ENCODE peak calls at places on chromosome 13, in eight cellular contexts. K is breast epithelium; F is bronchial epithelial cell; N is neural progenitor cell; R is AG04450; B is body of pancreas; G is CD4-positive, alpha-beta memory T cell; T is cardiac muscle cell. O is an unnamed sample. For H3K27me3, the result is how much of the 10 kb centered on the place peaks cover.

GRCh38 chr13:34334984-34335661 is 517.2 kb downstream of the RFC3 start:
- DNase-seq in N (no peak), R (no peak), G (no peak), F (no peak), B (no peak), T (no peak), K (no peak), O (no peak)

GRCh38 chr13:78978381-78978998 is 319.5 kb upstream of the OBI1 start:
- DNase-seq in F (peak), R (peak), N (peak), T (peak), G (peak), B (peak), K (no peak), O (peak)

GRCh38 chr13:42548731-42549554 is 25.0 kb upstream of the TNFSF11 start:
- DNase-seq in K (no peak), T (no peak), R (no peak), N (no peak), F (no peak), G (no peak), B (no peak), O (peak)

GRCh38 chr13:24271611-24272451 is 37.5 kb upstream of the C1QTNF9 start:
- DNase-seq in G (peak), B (peak), T (no peak), K (peak), N (peak), F (peak), R (peak), O (peak)

GRCh38 chr13:97130201-97130600 is 91.9 kb upstream of the MBNL2 start:
- DNase-seq in B (no peak), N (no peak), T (no peak), R (no peak), K (no peak), F (no peak), G (no peak), O (no peak)

GRCh38 chr13:79735228-79735627 is 254.3 kb downstream of the NDFIP2 start:
- DNase-seq in B (no peak), F (no peak), R (no peak), K (no peak), T (no peak), G (no peak), N (no peak), O (no peak)

GRCh38 chr13:110341445-110342247 is 34.6 kb downstream of the COL4A2 start:
- DNase-seq in B (no peak), R (no peak), K (no peak), F (peak), T (peak), N (no peak), G (no peak), O (no peak)

GRCh38 chr13:90683711-90684131 is 663.8 kb upstream of the MIR17HG start:
- DNase-seq in B (no peak), T (no peak), R (no peak), G (no peak), F (no peak), K (no peak), N (no peak), O (no peak)

GRCh38 chr13:36815069-36815468 is 4.0 kb upstream of the RFXAP start:
- DNase-seq in R (no peak), N (no peak), K (no peak), B (no peak), F (peak), T (no peak), G (peak), O (peak)

GRCh38 chr13:51643882-51644281 is 59.6 kb downstream of the WDFY2 start:
- DNase-seq in T (no peak), K (no peak), R (peak), F (peak), B (no peak), G (no peak), N (no peak), O (no peak)

GRCh38 chr13:34076319-34076718 is 258.4 kb downstream of the RFC3 start:
- DNase-seq in G (no peak), B (no peak), R (no peak), K (no peak), F (no peak), T (no peak), N (no peak), O (no peak)

GRCh38 chr13:109941221-109941620 is 154.8 kb upstream of the IRS2 start:
- DNase-seq in R (no peak), B (no peak), K (no peak), G (no peak), T (no peak), F (peak), N (no peak), O (no peak)

GRCh38 chr13:28707629-28708427 is 10.9 kb downstream of the SLC46A3 start:
- DNase-seq in F (peak), G (no peak), B (no peak), R (peak), T (no peak), N (no peak), K (no peak), O (peak)

GRCh38 chr13:92572190-92572589 is 654.4 kb upstream of the GPC6 start:
- DNase-seq in N (peak), B (no peak), G (no peak), K (no peak), T (no peak), R (no peak), F (no peak), O (no peak)

GRCh38 chr13:99657848-99658265 is 156.6 kb downstream of the TM9SF2 start:
- DNase-seq in F (no peak), N (peak), T (peak), B (no peak), G (no peak), R (no peak), K (no peak), O (peak)

GRCh38 chr13:20667857-20668256 is 35.6 kb upstream of the IL17D start:
- DNase-seq in N (no peak), R (no peak), T (peak), G (no peak), K (no peak), F (no peak), B (no peak), O (peak)

GRCh38 chr13:75432045-75432444 is 49.9 kb downstream of the TBC1D4 start:
- DNase-seq in K (no peak), G (no peak), F (no peak), R (no peak), B (no peak), N (no peak), T (no peak), O (no peak)

GRCh38 chr13:80337706-80338105 is 3.2 kb downstream of the SPRY2 start:
- DNase-seq in F (peak), T (no peak), R (no peak), G (no peak), N (no peak), K (no peak), B (no peak), O (peak)

GRCh38 chr13:112954488-112955270 is 14.3 kb upstream of the MCF2L start:
- DNase-seq in T (no peak), G (no peak), K (no peak), R (no peak), B (no peak), F (no peak), N (no peak), O (no peak)

GRCh38 chr13:112951674-112952371 is 17.2 kb upstream of the MCF2L start:
- DNase-seq in K (no peak), T (no peak), B (peak), N (no peak), G (no peak), F (no peak), R (no peak), O (no peak)

GRCh38 chr13:112953591-112954487 is 15.2 kb upstream of the MCF2L start:
- DNase-seq in R (no peak), K (no peak), G (no peak), T (no peak), B (no peak), N (no peak), F (no peak), O (no peak)

GRCh38 chr13:112955271-112955937 is 13.6 kb upstream of the MCF2L start:
- DNase-seq in T (no peak), R (no peak), F (no peak), B (no peak), G (no peak), K (no peak), N (no peak), O (no peak)

DNA sequence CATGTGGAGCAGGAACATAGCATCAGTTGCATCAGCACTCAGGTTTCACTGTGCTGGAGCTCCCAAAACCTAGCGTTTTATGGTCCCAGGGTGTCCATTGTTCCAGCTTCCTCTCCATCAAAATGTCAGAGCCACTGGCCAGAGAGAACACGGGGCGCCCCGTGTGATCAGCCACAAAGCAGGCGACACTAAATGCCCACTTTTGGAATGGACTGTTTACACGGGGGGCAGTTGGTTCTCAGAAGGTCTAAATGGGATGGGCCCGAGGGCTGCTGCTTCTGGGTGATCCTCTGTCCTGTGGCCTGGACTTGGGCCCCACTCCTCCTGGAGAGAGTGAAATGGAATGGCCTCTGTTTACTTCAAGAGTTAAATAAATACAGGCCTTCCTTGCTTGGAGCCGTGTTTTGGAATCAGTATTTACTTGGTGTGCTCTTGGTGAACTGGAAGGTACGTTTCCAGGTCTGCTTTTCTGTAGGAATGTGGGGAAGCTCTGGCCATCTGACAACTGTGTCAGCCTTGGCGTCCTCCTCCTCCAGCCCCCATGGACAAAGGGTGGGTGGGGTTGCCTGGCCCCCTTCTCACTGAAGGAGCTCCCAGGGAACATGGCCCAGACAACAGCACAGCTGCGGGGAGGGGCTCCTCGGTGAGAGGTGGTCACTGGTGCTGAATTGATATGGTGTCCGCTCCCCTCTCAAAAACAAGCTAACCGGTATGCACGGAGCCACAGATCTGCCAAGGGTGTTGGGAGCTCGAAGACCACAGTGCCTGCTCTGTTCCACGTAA is 16.1 kb upstream of the MCF2L start:
- DNase-seq in T (no peak), K (no peak), F (no peak), G (no peak), R (no peak), B (no peak), N (no peak), O (no peak)
- H3K27me3 ChIP-seq in T (under half), K (under half), F (under half), G (under half), R (half or more), B (under half), N (under half), O (under half)

DNA sequence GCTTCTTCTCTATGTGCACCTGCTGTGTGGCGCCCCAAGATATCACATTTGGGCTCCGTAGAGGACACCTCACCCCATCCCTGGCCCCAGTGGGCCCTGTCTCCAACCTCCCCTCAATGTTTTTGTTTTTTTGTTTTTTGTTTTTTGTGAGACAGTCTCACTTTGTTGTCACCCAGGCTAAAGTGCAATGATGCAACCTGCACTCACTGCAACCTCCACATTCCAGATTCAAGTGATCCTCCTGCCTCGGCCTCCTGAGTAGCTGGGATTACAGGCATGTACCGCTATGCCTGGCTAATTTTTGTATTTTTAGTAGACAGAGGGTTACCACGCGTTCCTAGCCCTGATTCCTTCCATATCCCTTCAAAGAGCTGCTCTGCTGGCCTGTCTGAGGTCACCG is 26.9 kb upstream of the TUBGCP3 start:
- DNase-seq in F (no peak), B (no peak), T (no peak), K (no peak), N (no peak), R (no peak), G (no peak), O (no peak)
- H3K27me3 ChIP-seq in F (under half), B (under half), T (under half), K (under half), N (under half), R (under half), G (under half), O (under half)

DNA sequence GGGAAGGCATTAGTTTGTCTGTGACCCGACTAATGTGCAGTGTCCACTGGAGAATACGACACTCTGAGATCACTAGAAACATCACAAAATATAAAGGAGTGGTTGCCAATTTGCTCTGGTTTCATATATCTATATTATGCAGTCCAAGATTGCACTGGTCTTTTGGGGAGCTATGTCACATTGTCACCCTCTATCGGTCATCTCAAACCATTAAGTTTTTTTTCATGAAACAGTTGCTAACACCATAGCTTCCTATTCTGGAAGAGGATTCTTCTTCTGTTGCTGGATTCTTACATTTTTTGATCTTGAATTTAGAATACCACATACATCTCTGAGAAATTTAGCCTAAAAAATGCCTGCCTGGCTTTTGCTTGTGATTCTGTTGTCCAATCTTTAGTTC is 168.6 kb downstream of the LACC1 start:
- DNase-seq in N (no peak), K (no peak), G (no peak), F (no peak), R (no peak), B (no peak), T (no peak), O (peak)
- H3K27me3 ChIP-seq in N (under half), K (under half), G (under half), F (under half), R (under half), B (under half), T (under half), O (under half)

DNA sequence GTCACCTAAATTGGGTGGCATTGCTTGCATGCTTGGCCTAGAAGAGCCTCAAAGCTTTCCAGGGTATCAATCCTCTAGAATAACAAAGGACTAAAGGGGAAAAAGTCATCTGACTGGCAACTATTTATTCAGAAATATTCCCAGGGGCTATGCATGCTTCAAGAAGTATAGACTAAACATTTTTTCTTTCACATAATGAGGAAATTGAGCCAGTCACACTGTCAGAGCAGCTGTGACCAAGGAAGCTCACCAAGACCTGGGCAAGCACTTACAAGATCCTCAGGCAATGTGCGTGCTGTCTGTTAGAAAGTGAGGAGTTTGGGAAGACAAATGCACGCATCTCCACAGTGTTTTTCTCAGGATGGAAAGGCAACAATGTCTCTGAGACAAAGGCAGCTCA is 747.2 kb downstream of the DIAPH3 start:
- DNase-seq in F (no peak), G (no peak), B (no peak), T (no peak), K (no peak), R (no peak), N (peak), O (no peak)
- H3K27me3 ChIP-seq in F (under half), G (under half), B (under half), T (under half), K (under half), R (under half), N (under half), O (under half)

GRCh38 chr13:30924321-30924720 is 8.1 kb upstream of the TEX26 start:
- DNase-seq in N (no peak), K (no peak), B (no peak), G (no peak), F (no peak), R (no peak), T (no peak), O (no peak)
- H3K27me3 ChIP-seq in N (under half), K (under half), B (under half), G (under half), F (under half), R (under half), T (under half), O (under half)

GRCh38 chr13:52969373-52969772 is 59.2 kb upstream of the OLFM4 start:
- DNase-seq in K (no peak), R (no peak), N (no peak), G (no peak), T (no peak), B (no peak), F (no peak), O (no peak)

DNA sequence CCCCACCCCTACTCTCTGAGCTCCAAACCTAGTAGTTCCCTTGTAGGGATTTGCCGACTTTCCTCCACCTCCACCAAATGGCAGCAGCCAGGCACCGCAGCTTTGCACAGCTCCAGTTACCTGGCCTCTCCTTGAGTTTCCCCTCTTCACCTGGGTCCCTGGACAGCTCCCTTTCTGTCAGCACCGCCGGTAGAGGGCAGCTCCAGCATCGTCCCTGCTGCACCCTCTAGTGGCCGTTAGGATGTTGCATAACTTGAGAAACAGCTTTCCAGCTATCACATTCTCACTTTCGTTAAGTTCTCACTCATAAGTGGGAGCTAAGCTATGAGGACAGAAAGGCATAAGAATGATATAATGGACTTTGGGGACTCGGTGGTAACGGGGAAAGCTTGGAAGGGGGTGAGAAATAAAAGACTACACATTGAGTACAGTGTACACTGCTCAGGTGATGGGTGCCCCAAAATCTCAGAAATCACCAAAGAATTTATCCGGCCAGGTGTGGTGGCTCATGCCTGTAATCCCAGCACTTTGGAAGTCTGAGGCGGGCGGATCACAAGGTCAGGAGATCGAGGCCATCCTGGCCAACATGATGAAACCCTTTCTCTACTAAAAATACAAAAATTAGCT is 60.4 kb upstream of the OLFM4 start:
- DNase-seq in R (peak), K (peak), B (peak), T (peak), N (peak), F (peak), G (peak), O (peak)
- H3K27me3 ChIP-seq in R (under half), K (under half), B (under half), T (under half), N (under half), F (under half), G (under half), O (under half)

O was measured in small intestine.